ENCODE peak calls at places on chromosomes 7 and 10, in nine cellular contexts. G, R, B, J, O, W, M, I and N are unnamed samples. For H3K27me3, the result is how much of the 10 kb centered on the place peaks cover.

GRCh38 chr10:11065567-11065966 is 47.9 kb downstream of the CELF2 start:
- DNase-seq in G (no peak), R (no peak), B (no peak), J (no peak), O (no peak), W (no peak), M (no peak), I (no peak), N (no peak)

GRCh38 chr10:103333934-103334520 is 16.9 kb downstream of the PCGF6 start:
- DNase-seq in G (peak), R (no peak), B (no peak), J (no peak), O (peak), W (no peak), M (no peak), I (no peak), N (no peak)

GRCh38 chr7:80918909-80919721 is at the start of gene SEMA3C:
- DNase-seq in G (peak), R (no peak), B (peak), J (peak), O (peak), W (peak), M (peak), I (peak), N (no peak)

GRCh38 chr10:30373596-30374327 is 24.7 kb upstream of the MTPAP start:
- DNase-seq in G (no peak), R (no peak), B (no peak), J (no peak), O (no peak), W (no peak), M (no peak), I (no peak), N (no peak)

GRCh38 chr10:116712499-116712898 is 29.9 kb downstream of the HSPA12A start:
- DNase-seq in G (no peak), R (no peak), B (no peak), J (no peak), O (no peak), W (no peak), M (no peak), I (no peak), N (no peak)

GRCh38 chr7:82714883-82715282 is 271.3 kb upstream of the CACNA2D1 start:
- DNase-seq in G (no peak), R (no peak), B (no peak), J (no peak), O (no peak), W (no peak), M (no peak), I (no peak), N (no peak)

GRCh38 chr10:69349542-69349888 is 67.2 kb downstream of the TACR2 start:
- DNase-seq in G (no peak), R (no peak), B (no peak), J (no peak), O (no peak), W (no peak), M (no peak), I (no peak), N (no peak)

GRCh38 chr10:69807696-69808095 is 6.0 kb downstream of the COL13A1 start:
- DNase-seq in G (no peak), R (no peak), B (no peak), J (no peak), O (peak), W (no peak), M (no peak), I (no peak), N (no peak)

GRCh38 chr7:137804819-137805218 is 42.0 kb downstream of the DGKI start:
- DNase-seq in G (no peak), R (no peak), B (no peak), J (no peak), O (no peak), W (no peak), M (no peak), I (no peak), N (no peak)

GRCh38 chr7:132654150-132654549 is 77.9 kb upstream of the PLXNA4 start:
- DNase-seq in G (no peak), R (no peak), B (no peak), J (no peak), O (peak), W (no peak), M (no peak), I (no peak), N (no peak)

GRCh38 chr10:97096327-97097153 is 89.2 kb downstream of the SLIT1 start:
- DNase-seq in G (peak), R (peak), B (peak), J (no peak), O (no peak), W (no peak), M (peak), I (no peak), N (no peak)

GRCh38 chr10:89235073-89235798 is 16.3 kb downstream of the LIPA start:
- DNase-seq in G (peak), R (no peak), B (peak), J (no peak), O (no peak), W (peak), M (peak), I (no peak), N (no peak)

GRCh38 chr7:134931487-134931886 is 54.8 kb upstream of the AGBL3 start:
- DNase-seq in G (no peak), R (no peak), B (peak), J (no peak), O (peak), W (no peak), M (no peak), I (no peak), N (no peak)

GRCh38 chr7:114539575-114539974 is 125.0 kb downstream of the FOXP2 start:
- DNase-seq in G (peak), R (no peak), B (peak), J (no peak), O (peak), W (no peak), M (no peak), I (no peak), N (no peak)

GRCh38 chr7:101255841-101256240 is 11.0 kb upstream of the FIS1 start:
- DNase-seq in G (no peak), R (no peak), B (no peak), J (no peak), O (peak), W (no peak), M (no peak), I (peak), N (no peak)

GRCh38 chr7:7114575-7115291 is 67.6 kb upstream of the C1GALT1 start:
- DNase-seq in G (no peak), R (no peak), B (no peak), J (no peak), O (no peak), W (peak), M (no peak), I (no peak), N (no peak)

GRCh38 chr7:115409682-115410426 is 488.0 kb downstream of the MDFIC start:
- DNase-seq in G (no peak), R (no peak), B (no peak), J (no peak), O (no peak), W (no peak), M (no peak), I (no peak), N (no peak)

GRCh38 chr10:96387151-96387550 is 28.3 kb upstream of the OPALIN start:
- DNase-seq in G (no peak), R (no peak), B (no peak), J (no peak), O (no peak), W (no peak), M (no peak), I (no peak), N (no peak)

GRCh38 chr10:118523775-118524174 is 71.7 kb downstream of the PRLHR start:
- DNase-seq in G (no peak), R (no peak), B (no peak), J (no peak), O (no peak), W (no peak), M (no peak), I (no peak), N (no peak)

GRCh38 chr10:45209888-45210287 is 105.5 kb downstream of the OR13A1 start:
- DNase-seq in G (no peak), R (no peak), B (no peak), J (no peak), O (no peak), W (no peak), M (no peak), I (no peak), N (no peak)

GRCh38 chr7:83149466-83149865 is 13.2 kb downstream of the PCLO start:
- DNase-seq in G (no peak), R (no peak), B (no peak), J (no peak), O (peak), W (no peak), M (no peak), I (peak), N (no peak)

GRCh38 chr10:70296406-70296899 is 12.6 kb upstream of the NPFFR1 start:
- DNase-seq in G (no peak), R (no peak), B (peak), J (peak), O (peak), W (peak), M (peak), I (peak), N (no peak)

GRCh38 chr7:128209229-128210035 is 31.6 kb upstream of the LEP start:
- DNase-seq in G (peak), R (peak), B (peak), J (peak), O (peak), W (peak), M (peak), I (peak), N (peak)

GRCh38 chr10:88542522-88542921 is 40.6 kb downstream of the RNLS start:
- DNase-seq in G (no peak), R (no peak), B (peak), J (no peak), O (peak), W (no peak), M (peak), I (no peak), N (no peak)

GRCh38 chr7:109308816-109309215 is 739.1 kb downstream of the DNAJB9 start:
- DNase-seq in G (no peak), R (no peak), B (no peak), J (no peak), O (no peak), W (no peak), M (no peak), I (no peak), N (no peak)

GRCh38 chr10:120115959-120116358 is 223.4 kb downstream of the SEC23IP start:
- DNase-seq in G (no peak), R (no peak), B (no peak), J (no peak), O (no peak), W (no peak), M (no peak), I (no peak), N (no peak)

GRCh38 chr7:147547252-147547897 is 1043.2 kb upstream of the C7orf33 start:
- DNase-seq in G (peak), R (no peak), B (no peak), J (peak), O (no peak), W (peak), M (peak), I (peak), N (no peak)

GRCh38 chr7:37391791-37392672 is 56.6 kb downstream of the ELMO1 start:
- DNase-seq in G (no peak), R (no peak), B (no peak), J (no peak), O (no peak), W (no peak), M (no peak), I (no peak), N (no peak)

GRCh38 chr7:100367676-100368613 is 5.3 kb upstream of the PILRA start:
- DNase-seq in G (no peak), R (no peak), B (no peak), J (no peak), O (no peak), W (no peak), M (peak), I (no peak), N (no peak)

DNA sequence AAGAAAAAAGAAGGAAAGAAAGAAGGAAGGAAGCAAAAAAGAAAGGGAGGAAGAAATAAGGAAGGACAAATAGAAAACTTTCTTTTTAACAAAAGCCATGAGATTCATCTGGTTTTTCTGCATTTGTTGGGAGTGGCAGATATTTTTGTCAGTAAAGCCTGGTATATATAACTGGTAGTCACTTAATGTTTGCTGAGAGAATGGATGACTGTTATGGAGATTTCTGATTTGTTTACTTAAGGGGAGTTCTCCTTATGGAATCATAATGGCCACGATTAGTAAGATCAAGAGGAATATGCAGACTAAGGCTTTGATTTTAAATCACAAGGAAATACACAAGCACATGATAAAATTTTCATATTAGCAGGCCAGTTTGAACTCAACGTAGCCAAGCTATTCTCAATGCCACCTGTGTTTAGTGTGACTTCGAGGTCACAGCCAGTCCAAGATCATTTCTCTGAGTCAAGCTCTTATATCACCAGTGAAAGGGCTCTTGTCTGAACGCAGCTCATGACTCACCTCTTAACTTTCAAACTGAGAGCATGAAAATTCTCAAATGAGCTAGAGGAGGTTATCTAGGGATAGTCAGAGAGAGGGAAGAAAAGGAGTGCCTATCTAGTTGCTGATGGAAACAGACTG is 445.1 kb upstream of the ZMIZ1 start:
- DNase-seq in G (peak), R (no peak), B (no peak), J (no peak), O (peak), W (peak), M (peak), I (peak), N (no peak)
- H3K27me3 ChIP-seq in G (under half), R (under half), B (under half), J (under half), O (under half), W (under half), M (under half), I (under half), N (under half)

GRCh38 chr10:49691588-49691987 is 12.1 kb downstream of the C10orf53 start:
- DNase-seq in G (no peak), R (no peak), B (no peak), J (no peak), O (no peak), W (no peak), M (no peak), I (no peak), N (no peak)
- H3K27me3 ChIP-seq in G (half or more), R (under half), B (under half), J (under half), O (half or more), W (under half), M (under half), I (under half), N (under half)

DNA sequence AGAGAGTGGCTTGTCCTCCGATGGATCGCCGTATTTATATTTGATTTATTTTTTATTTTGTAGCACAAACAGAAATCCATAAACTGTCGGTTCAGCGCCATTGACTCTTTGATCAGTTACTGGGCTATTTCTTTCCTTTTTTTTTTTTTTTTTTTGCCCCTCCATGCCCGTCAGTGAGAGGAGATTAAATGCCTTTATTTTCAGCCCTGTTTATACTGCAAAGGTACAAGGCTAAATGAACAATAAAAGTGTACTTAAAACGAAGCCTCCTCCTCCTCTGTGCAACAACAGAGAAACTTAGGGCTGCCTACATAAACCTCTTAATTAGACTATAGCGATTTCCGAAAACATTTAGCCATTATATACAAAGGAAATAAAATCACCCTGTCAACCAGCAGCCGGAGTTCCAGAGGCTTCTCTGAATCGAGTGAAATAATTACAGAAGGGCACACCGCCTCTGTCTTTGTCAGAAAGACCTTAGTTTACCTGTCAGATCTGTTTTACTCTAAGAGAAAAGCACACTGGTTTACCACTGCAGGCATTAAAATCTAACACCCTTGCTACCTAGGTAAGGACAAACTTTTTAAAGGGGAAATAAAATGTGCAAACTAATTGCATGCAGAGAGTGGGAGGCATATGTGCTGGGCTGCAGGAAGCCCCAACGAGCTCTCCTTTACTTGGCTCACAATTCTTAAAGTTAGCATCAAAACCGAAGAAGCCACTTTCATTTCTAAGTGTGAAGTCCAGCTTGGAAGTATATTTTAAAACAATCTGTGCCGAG is 3.4 kb downstream of the EBF3 start:
- DNase-seq in G (peak), R (no peak), B (no peak), J (no peak), O (no peak), W (no peak), M (no peak), I (no peak), N (no peak)
- H3K27me3 ChIP-seq in G (half or more), R (half or more), B (under half), J (under half), O (under half), W (half or more), M (half or more), I (under half), N (half or more)

DNA sequence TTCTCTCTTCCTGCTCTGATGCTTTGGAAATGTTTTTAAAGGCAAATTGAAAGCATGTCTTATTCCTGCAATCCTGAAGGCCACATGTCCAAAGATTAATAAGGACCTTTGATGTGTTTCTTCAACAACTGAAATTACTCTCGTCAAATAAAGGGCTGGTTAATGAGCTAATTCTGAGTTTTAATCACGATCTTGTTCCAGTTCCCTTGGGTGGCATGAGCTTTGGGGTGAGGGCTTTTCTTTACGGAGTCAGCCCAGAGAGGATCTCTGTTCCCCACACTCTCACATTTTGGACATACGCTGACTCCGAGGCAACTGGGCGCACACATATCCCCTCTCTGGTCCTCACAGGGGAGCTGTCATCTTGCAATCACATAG is 397 bp upstream of the GDF10 start:
- DNase-seq in G (no peak), R (no peak), B (no peak), J (no peak), O (no peak), W (no peak), M (no peak), I (no peak), N (no peak)
- H3K27me3 ChIP-seq in G (half or more), R (under half), B (under half), J (under half), O (half or more), W (under half), M (under half), I (half or more), N (under half)

DNA sequence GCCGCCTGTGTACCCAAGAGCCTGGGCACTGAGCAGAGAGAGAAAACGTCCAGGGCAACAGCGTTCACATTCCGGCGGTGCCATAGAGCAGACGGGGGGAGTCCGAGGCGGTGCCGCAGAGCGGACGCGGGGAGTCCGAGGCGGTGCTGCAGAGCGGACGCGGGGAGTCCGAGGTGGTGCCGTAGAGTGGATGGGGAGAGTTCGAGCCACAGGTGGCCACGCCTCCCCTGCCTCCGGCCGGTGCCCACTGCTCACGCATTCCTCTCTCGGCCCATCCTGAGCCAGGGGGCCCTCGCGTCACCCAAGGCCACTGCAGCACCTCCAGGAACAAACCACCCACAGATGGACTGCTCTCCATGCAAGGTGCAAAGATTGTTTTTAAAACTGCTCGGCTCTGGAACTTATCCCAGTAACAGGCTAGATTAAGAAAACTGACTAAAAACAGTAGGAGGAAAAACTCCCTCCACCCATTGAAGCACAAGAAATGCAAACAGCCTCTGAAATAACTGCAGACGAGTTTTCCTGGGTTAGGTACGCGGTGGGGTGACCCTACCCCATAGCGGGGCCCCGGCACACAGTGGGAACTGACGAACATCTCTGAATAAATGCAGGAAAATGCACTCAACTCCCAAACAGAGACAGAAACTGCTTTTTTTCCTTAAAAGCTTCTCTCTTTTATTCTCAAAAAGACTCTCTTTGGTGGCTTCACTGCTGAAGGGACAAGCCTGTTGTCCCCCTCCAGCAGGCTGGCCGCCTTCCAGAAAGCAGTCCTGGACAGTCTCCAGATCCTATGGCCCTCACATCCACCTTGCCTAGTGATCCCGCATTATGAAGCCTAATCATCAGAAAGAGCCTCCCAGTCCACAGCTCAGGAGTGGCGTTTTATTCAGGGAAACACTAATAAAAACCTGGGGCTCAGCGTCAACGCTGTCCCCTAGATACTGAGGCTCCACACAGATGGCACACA is 55.9 kb downstream of the DIP2C start:
- DNase-seq in G (peak), R (no peak), B (peak), J (peak), O (no peak), W (peak), M (no peak), I (no peak), N (no peak)
- H3K27me3 ChIP-seq in G (under half), R (under half), B (under half), J (under half), O (under half), W (under half), M (under half), I (under half), N (under half)

GRCh38 chr7:27128776-27129728 is 1.5 kb downstream of the HOXA4 start:
- DNase-seq in G (no peak), R (no peak), B (no peak), J (no peak), O (no peak), W (no peak), M (no peak), I (no peak), N (no peak)
- H3K27me3 ChIP-seq in G (half or more), R (under half), B (under half), J (half or more), O (under half), W (under half), M (under half), I (under half), N (under half)

GRCh38 chr7:72435366-72435765 is 23.2 kb upstream of the CALN1 start:
- DNase-seq in G (no peak), R (no peak), B (peak), J (peak), O (no peak), W (no peak), M (peak), I (no peak), N (no peak)
- H3K27me3 ChIP-seq in G (under half), R (under half), B (under half), J (under half), O (under half), W (under half), M (under half), I (under half), N (under half)